ENCODE peak calls at places on chromosomes 13 and 19, in four cellular contexts. W is thoracic aorta, Z is epithelial cell of esophagus, X is GM12878. P is an unnamed sample.
A peak's percentile ranks its signal among the peaks of the same experiment; 100 is the strongest.

GRCh38 chr13:95298971-95299627 is 2.2 kb downstream of the ABCC4 start:
- DNase-seq in W (no peak), Z (peak; percentile 56), X (no peak), P (no peak)

GRCh38 chr13:29883941-29884518 is 33.6 kb upstream of the UBL3 start:
- DNase-seq in W (no peak), Z (no peak), X (no peak), P (no peak)

GRCh38 chr13:79352107-79352506 is 53.9 kb downstream of the RBM26 start:
- DNase-seq in W (no peak), Z (no peak), X (no peak), P (no peak)

GRCh38 chr19:38290631-38291147 is 13.4 kb upstream of the C19orf33 start:
- DNase-seq in W (no peak), Z (peak; percentile 96), X (no peak), P (no peak)

GRCh38 chr19:45139286-45140143 is 21.3 kb downstream of the NKPD1 start:
- DNase-seq in W (no peak), Z (no peak), X (no peak), P (no peak)

GRCh38 chr13:26425439-26426358 is 131.8 kb upstream of the WASF3 start:
- DNase-seq in W (no peak), Z (peak; percentile 20), X (no peak), P (no peak)

GRCh38 chr13:113535381-113535781 is 44.9 kb upstream of the DCUN1D2 start:
- DNase-seq in W (no peak), Z (no peak), X (no peak), P (no peak)

GRCh38 chr19:58279042-58279924 is 528 bp downstream of the ZNF8 start:
- DNase-seq in W (peak; percentile 40), Z (peak; percentile 62), X (no peak), P (no peak)

GRCh38 chr13:96573563-96573962 is 420.7 kb downstream of the OXGR1 start:
- DNase-seq in W (no peak), Z (no peak), X (no peak), P (no peak)

GRCh38 chr19:53157601-53158000 is 1.3 kb downstream of the ZNF347 start:
- DNase-seq in W (no peak), Z (peak; percentile 1), X (no peak), P (no peak)

GRCh38 chr13:36096411-36097184 is 34.6 kb downstream of the DCLK1 start:
- DNase-seq in W (no peak), Z (peak; percentile 32), X (no peak), P (no peak)

GRCh38 chr13:111629933-111630332 is 309.5 kb downstream of the TEX29 start:
- DNase-seq in W (no peak), Z (no peak), X (no peak), P (no peak)

GRCh38 chr19:45882652-45883585 is 3.0 kb downstream of the IRF2BP1 start:
- DNase-seq in W (no peak), Z (peak; percentile 87), X (peak; percentile 70), P (peak; percentile 49)

GRCh38 chr13:90943961-90944360 is 403.5 kb upstream of the MIR17HG start:
- DNase-seq in W (no peak), Z (no peak), X (no peak), P (no peak)

GRCh38 chr13:70353096-70353495 is 244.8 kb upstream of the KLHL1 start:
- DNase-seq in W (no peak), Z (peak; percentile 21), X (no peak), P (no peak)

GRCh38 chr19:57512845-57513244 is 13.1 kb downstream of the ZNF773 start:
- DNase-seq in W (no peak), Z (no peak), X (no peak), P (no peak)

GRCh38 chr19:29831041-29831548 is 19.3 kb downstream of the CCNE1 start:
- DNase-seq in W (no peak), Z (peak; percentile 88), X (no peak), P (no peak)

GRCh38 chr13:108060111-108060510 is 155.2 kb downstream of the LIG4 start:
- DNase-seq in W (no peak), Z (no peak), X (no peak), P (no peak)

GRCh38 chr13:110680852-110681251 is 25.1 kb downstream of the CARS2 start:
- DNase-seq in W (no peak), Z (peak; percentile 18), X (no peak), P (no peak)

GRCh38 chr13:36904219-36904618 is 15.8 kb downstream of the SMAD9 start:
- DNase-seq in W (no peak), Z (no peak), X (no peak), P (no peak)

GRCh38 chr13:92989301-92989700 is 237.3 kb upstream of the GPC6 start:
- DNase-seq in W (no peak), Z (peak; percentile 75), X (no peak), P (no peak)

GRCh38 chr19:17846146-17846545 is 1.6 kb downstream of the JAK3 start:
- DNase-seq in W (no peak), Z (no peak), X (peak; percentile 19), P (no peak)

GRCh38 chr13:110230661-110231347 is 76.2 kb downstream of the COL4A1 start:
- DNase-seq in W (no peak), Z (no peak), X (no peak), P (no peak)

GRCh38 chr19:6362351-6362801 is 1.0 kb downstream of the CLPP start:
- DNase-seq in W (no peak), Z (no peak), X (no peak), P (no peak)

GRCh38 chr19:3073159-3073563 is 10.9 kb upstream of the TLE5 start:
- DNase-seq in W (no peak), Z (peak; percentile 40), X (no peak), P (no peak)

GRCh38 chr13:28574617-28575142 is 79.8 kb upstream of the FLT1 start:
- DNase-seq in W (no peak), Z (peak; percentile 97), X (peak; percentile 25), P (peak; percentile 25)

GRCh38 chr13:99124695-99125334 is 75.8 kb upstream of the UBAC2 start:
- DNase-seq in W (no peak), Z (peak; percentile 83), X (peak; percentile 34), P (no peak)

GRCh38 chr19:511101-511841 is 4.0 kb downstream of the TPGS1 start:
- DNase-seq in W (no peak), Z (peak; percentile 85), X (no peak), P (no peak)

GRCh38 chr13:66367356-66367755 is 862.8 kb downstream of the PCDH9 start:
- DNase-seq in W (no peak), Z (no peak), X (no peak), P (no peak)

GRCh38 chr19:34256835-34257558 is 2.6 kb downstream of the GARRE1 start:
- DNase-seq in W (no peak), Z (no peak), X (no peak), P (no peak)

GRCh38 chr13:97043302-97043701 is 49.0 kb upstream of the OXGR1 start:
- DNase-seq in W (no peak), Z (peak; percentile 19), X (no peak), P (no peak)

GRCh38 chr19:6196361-6196760 is 60.9 kb downstream of the ACSBG2 start:
- DNase-seq in W (no peak), Z (no peak), X (no peak), P (no peak)

DNA sequence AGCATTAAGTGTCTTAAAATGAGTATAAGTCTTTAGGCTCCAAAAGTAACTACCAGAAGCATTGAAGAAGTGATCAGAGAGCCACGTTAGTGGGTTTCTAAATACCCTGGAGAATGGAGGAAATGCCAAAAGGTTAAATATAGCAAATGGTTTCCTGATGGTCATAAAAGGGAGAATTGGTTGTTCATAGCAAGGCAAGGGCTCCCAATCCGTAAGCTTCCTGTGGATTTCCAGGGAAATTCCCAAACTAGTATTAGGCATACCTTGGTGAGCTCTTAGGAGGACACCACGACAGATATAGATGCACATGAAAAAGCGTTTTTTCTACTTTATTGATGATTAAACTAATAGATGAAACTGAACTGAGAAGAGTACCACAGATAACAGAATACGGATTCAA is 410.9 kb downstream of the FOXO1 start:
- DNase-seq in W (no peak), Z (no peak), X (no peak), P (no peak)
- H3K4me3 ChIP-seq in W (no peak overlapping the region), Z (no peak overlapping the region), X (no peak overlapping the region), P (no peak overlapping the region)

GRCh38 chr19:36120092-36120983 is 5.1 kb downstream of the TBCB start:
- DNase-seq in W (no peak), Z (no peak), X (no peak), P (no peak)
- H3K4me3 ChIP-seq in W (no peak overlapping the region), Z (no peak overlapping the region), X (no peak overlapping the region), P (no peak overlapping the region)

DNA sequence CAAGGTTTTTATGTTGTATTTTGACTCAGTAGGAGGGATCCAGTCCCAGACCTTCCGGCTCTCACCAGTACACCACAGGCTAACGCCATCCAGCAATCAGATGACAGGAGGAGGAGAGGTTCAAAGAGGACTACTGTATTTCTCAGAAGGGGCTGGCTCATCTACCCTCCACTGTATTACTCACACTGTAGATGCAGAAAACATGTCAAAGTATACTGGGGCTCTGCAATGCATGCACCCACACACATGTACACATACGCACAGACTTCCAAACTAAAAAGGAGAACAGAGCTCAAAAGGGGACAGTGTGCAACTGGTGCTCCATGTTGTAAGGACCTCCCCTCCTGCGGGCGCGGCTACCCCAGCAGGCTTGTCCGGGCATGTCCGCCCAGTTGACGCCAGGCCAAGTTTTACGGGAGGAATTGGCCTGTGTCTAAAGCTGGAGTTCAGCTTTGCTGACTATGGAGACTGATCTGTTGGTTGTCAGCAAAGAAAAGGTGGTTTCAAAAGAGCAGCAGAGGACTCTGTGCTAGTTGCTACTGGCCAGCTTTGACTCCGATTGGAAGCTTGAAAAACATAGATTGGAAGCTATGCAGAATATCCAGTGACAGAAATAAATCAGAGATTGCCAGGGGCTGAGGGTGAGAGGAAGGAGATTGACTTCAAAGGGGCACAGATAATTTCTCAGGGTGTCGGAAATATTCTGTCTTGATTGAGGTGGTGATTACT is 314.2 kb downstream of the DLEU7 start:
- DNase-seq in W (peak; percentile 37), Z (peak; percentile 89), X (no peak), P (no peak)
- H3K4me3 ChIP-seq in W (peak overlapping the region; percentile 64), Z (no peak overlapping the region), X (no peak overlapping the region), P (no peak overlapping the region)

GRCh38 chr19:55486043-55486970 is 1.3 kb downstream of the NAT14 start:
- DNase-seq in W (no peak), Z (no peak), X (no peak), P (no peak)

GRCh38 chr19:55486971-55487883 is 1.0 kb upstream of the SSC5D start:
- DNase-seq in W (no peak), Z (peak; percentile 87), X (no peak), P (no peak)

GRCh38 chr19:55489711-55490477 is 1.7 kb downstream of the SSC5D start:
- DNase-seq in W (no peak), Z (no peak), X (no peak), P (no peak)

GRCh38 chr19:55488986-55489710 is 912 bp downstream of the SSC5D start:
- DNase-seq in W (no peak), Z (no peak), X (no peak), P (no peak)

DNA sequence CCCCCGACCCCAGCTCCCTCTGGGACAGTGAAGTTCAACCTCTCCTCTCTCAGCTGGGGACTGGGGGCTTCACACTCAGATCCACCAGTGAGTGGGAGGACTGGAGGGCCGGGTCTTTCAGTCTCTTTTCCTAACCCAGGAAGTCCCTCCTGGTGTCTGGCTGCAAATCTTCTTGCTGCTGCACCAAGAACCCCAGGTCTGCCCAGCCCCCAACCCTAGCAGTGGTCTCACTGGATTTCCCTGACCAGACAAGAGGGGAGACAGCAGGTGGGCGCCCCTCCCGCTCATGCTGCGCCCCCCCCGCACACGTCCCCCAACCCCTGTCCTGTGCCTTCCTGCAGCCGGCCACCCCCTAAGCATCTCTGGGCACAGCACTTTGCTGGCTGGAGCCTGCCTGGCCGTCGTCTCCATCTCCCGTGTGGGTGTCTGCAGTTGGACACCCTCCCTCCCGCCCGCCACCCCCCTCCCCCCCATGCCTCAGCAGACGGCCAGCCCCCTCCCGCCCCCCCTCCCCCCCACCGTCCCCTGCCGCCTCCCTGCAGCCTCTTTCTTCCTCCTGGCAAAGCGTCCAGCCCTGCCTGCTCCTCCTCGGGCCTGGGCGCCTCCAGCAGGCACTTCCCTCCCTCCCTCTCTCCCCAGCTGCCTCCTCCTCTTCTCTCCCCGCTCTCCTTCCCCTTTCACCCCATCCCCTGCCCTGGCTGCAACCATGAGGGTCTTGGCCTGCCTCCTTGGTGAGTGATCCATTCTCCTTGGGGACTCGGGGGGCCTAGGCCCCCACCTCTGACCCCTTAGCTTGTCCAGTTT is at the start of gene SSC5D:
- DNase-seq in W (no peak), Z (no peak), X (no peak), P (no peak)
- H3K4me3 ChIP-seq in W (peak within 1 kb of the TSS; percentile 63), Z (no peak within 1 kb of the TSS), X (no peak within 1 kb of the TSS), P (no peak within 1 kb of the TSS)

P was measured in GM12864.